ENCODE peak calls at places on chromosome 2, in nine cellular contexts. P is fibroblast of lung; X is right lobe of liver; D is left ventricle myocardium inferior; O is kidney epithelial cell; W is naive thymus-derived CD4-positive, alpha-beta T cell; N is astrocyte; R is NT2/D1; G is Peyer's patch. Y is an unnamed sample. For H3K36me3, the result is how much of the 10 kb centered on the place peaks cover.

GRCh38 chr2:176821350-176821749 is 391.2 kb upstream of the HNRNPA3 start:
- DNase-seq in P (no peak), X (no peak), D (no peak), O (no peak), W (no peak), N (no peak), R (no peak), G (no peak), Y (no peak)

GRCh38 chr2:172677363-172677762 is 58.3 kb upstream of the RAPGEF4 start:
- DNase-seq in P (peak), X (no peak), D (no peak), O (no peak), W (no peak), N (no peak), R (no peak), G (no peak), Y (no peak)

GRCh38 chr2:7881038-7881437 is 800.8 kb upstream of the ID2 start:
- DNase-seq in P (no peak), X (no peak), D (no peak), O (peak), W (no peak), N (peak), R (no peak), G (no peak), Y (no peak)

GRCh38 chr2:240401781-240402551 is 33.5 kb upstream of the GPC1 start:
- DNase-seq in P (no peak), X (peak), D (no peak), O (no peak), W (no peak), N (no peak), R (no peak), G (no peak), Y (no peak)

GRCh38 chr2:133652407-133652806 is 84.1 kb upstream of the NCKAP5 start:
- DNase-seq in P (peak), X (no peak), D (no peak), O (no peak), W (no peak), N (peak), R (no peak), G (no peak), Y (no peak)

GRCh38 chr2:11344956-11345671 is 678 bp upstream of the ROCK2 start:
- DNase-seq in P (peak), X (peak), D (peak), O (no peak), W (peak), N (peak), R (peak), G (peak), Y (peak)

GRCh38 chr2:195322324-195322723 is 334.7 kb upstream of the SLC39A10 start:
- DNase-seq in P (no peak), X (no peak), D (no peak), O (no peak), W (no peak), N (peak), R (no peak), G (no peak), Y (no peak)

GRCh38 chr2:241258505-241259160 is 56.8 kb downstream of the HDLBP start:
- DNase-seq in P (no peak), X (no peak), D (no peak), O (no peak), W (no peak), N (no peak), R (no peak), G (no peak), Y (no peak)

GRCh38 chr2:237299897-237300296 is 114.1 kb downstream of the COL6A3 start:
- DNase-seq in P (peak), X (no peak), D (no peak), O (peak), W (no peak), N (peak), R (no peak), G (no peak), Y (no peak)

GRCh38 chr2:17818235-17818634 is 2.0 kb downstream of the MSGN1 start:
- DNase-seq in P (no peak), X (no peak), D (no peak), O (no peak), W (no peak), N (no peak), R (no peak), G (no peak), Y (no peak)

GRCh38 chr2:205509655-205510054 is 172.6 kb upstream of the NRP2 start:
- DNase-seq in P (no peak), X (no peak), D (no peak), O (no peak), W (no peak), N (no peak), R (no peak), G (no peak), Y (no peak)

GRCh38 chr2:816278-816677 is 134.4 kb upstream of the SNTG2 start:
- DNase-seq in P (no peak), X (no peak), D (no peak), O (no peak), W (no peak), N (no peak), R (no peak), G (no peak), Y (no peak)

GRCh38 chr2:142582317-142582716 is 295.1 kb upstream of the KYNU start:
- DNase-seq in P (no peak), X (no peak), D (no peak), O (no peak), W (no peak), N (no peak), R (no peak), G (no peak), Y (no peak)

GRCh38 chr2:177393381-177393780 is 808 bp downstream of the AGPS start:
- DNase-seq in P (no peak), X (no peak), D (no peak), O (no peak), W (peak), N (no peak), R (no peak), G (no peak), Y (no peak)

GRCh38 chr2:127455566-127456493 is 37.6 kb downstream of the PROC start:
- DNase-seq in P (no peak), X (no peak), D (no peak), O (no peak), W (no peak), N (no peak), R (peak), G (no peak), Y (no peak)

GRCh38 chr2:74417763-74418162 is 3.7 kb downstream of the C2orf81 start:
- DNase-seq in P (no peak), X (no peak), D (no peak), O (no peak), W (no peak), N (no peak), R (no peak), G (no peak), Y (no peak)

GRCh38 chr2:176643711-176644110 is 374.5 kb downstream of the MTX2 start:
- DNase-seq in P (no peak), X (no peak), D (no peak), O (no peak), W (no peak), N (peak), R (no peak), G (no peak), Y (no peak)

GRCh38 chr2:219675206-219675605 is 47.8 kb downstream of the SLC4A3 start:
- DNase-seq in P (no peak), X (no peak), D (no peak), O (no peak), W (no peak), N (no peak), R (no peak), G (no peak), Y (no peak)

GRCh38 chr2:213129311-213129710 is 22.1 kb downstream of the IKZF2 start:
- DNase-seq in P (no peak), X (no peak), D (no peak), O (no peak), W (no peak), N (no peak), R (no peak), G (no peak), Y (no peak)

GRCh38 chr2:186130678-186131511 is 355.2 kb upstream of the ZC3H15 start:
- DNase-seq in P (no peak), X (no peak), D (no peak), O (no peak), W (no peak), N (peak), R (no peak), G (no peak), Y (no peak)

GRCh38 chr2:68715353-68716041 is 19.1 kb upstream of the ARHGAP25 start:
- DNase-seq in P (peak), X (peak), D (no peak), O (no peak), W (no peak), N (peak), R (peak), G (peak), Y (no peak)

GRCh38 chr2:189164732-189165131 is 14.8 kb downstream of the COL5A2 start:
- DNase-seq in P (peak), X (no peak), D (no peak), O (no peak), W (no peak), N (peak), R (no peak), G (no peak), Y (no peak)

GRCh38 chr2:240929364-240930095 is 23.4 kb downstream of the CROCC2 start:
- DNase-seq in P (no peak), X (no peak), D (no peak), O (no peak), W (no peak), N (no peak), R (no peak), G (no peak), Y (no peak)

GRCh38 chr2:28370355-28370754 is 22.3 kb upstream of the FOSL2 start:
- DNase-seq in P (no peak), X (no peak), D (no peak), O (no peak), W (no peak), N (no peak), R (no peak), G (no peak), Y (no peak)

GRCh38 chr2:180017764-180018163 is 10.7 kb upstream of the CWC22 start:
- DNase-seq in P (peak), X (no peak), D (no peak), O (no peak), W (no peak), N (peak), R (no peak), G (no peak), Y (no peak)

GRCh38 chr2:204000446-204000845 is 63.9 kb downstream of the ICOS start:
- DNase-seq in P (no peak), X (no peak), D (no peak), O (no peak), W (peak), N (no peak), R (no peak), G (no peak), Y (no peak)

GRCh38 chr2:40646642-40647041 is 194.8 kb upstream of the SLC8A1 start:
- DNase-seq in P (no peak), X (no peak), D (no peak), O (no peak), W (no peak), N (no peak), R (no peak), G (no peak), Y (no peak)

GRCh38 chr2:135635212-135635835 is 104.0 kb downstream of the R3HDM1 start:
- DNase-seq in P (no peak), X (no peak), D (no peak), O (no peak), W (no peak), N (no peak), R (no peak), G (no peak), Y (no peak)

GRCh38 chr2:135638825-135639224 is 102.8 kb upstream of the UBXN4 start:
- DNase-seq in P (no peak), X (no peak), D (no peak), O (no peak), W (no peak), N (no peak), R (no peak), G (no peak), Y (no peak)

GRCh38 chr2:135641156-135642068 is 100.2 kb upstream of the UBXN4 start:
- DNase-seq in P (no peak), X (no peak), D (no peak), O (no peak), W (no peak), N (no peak), R (no peak), G (no peak), Y (no peak)

GRCh38 chr2:135636982-135637381 is 104.7 kb upstream of the UBXN4 start:
- DNase-seq in P (no peak), X (no peak), D (no peak), O (no peak), W (no peak), N (no peak), R (no peak), G (no peak), Y (no peak)

DNA sequence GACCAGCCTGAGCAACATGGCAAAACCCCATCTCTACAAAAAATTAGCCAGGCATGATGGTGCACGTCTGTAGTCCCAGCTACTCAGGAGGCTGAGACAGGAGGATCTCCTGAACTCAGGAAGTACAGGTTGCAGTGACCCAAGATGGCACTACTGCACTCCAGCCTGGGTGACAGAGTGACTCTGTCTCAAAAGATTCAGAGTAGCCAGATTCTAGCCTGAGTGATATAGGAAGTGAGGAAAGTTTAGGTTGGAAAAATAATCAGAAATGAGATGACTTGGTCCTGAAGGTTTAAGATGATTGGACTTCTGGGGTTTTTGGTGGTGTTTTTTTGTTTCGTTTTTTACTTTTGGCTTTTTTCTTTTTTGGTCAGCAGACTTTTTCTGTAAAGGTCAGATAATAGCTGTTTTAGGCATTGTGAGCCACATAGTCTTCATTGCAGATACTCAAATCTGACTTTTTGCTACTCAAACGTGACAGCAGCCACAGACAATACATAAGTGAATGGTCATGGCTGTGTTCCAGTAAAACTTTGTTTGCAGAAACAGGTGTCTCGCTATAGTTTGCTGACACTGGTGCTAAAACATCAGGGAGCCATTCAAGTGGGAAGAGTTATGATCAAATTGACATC is 104.1 kb upstream of the UBXN4 start:
- DNase-seq in P (no peak), X (no peak), D (no peak), O (no peak), W (no peak), N (no peak), R (no peak), G (no peak), Y (no peak)
- H3K36me3 ChIP-seq in P (under half), X (under half), D (half or more), O (under half), W (under half), N (under half), R (half or more), G (under half), Y (under half)

GRCh38 chr2:217156801-217157200 is 296.9 kb upstream of the TNP1 start:
- DNase-seq in P (no peak), X (no peak), D (no peak), O (no peak), W (no peak), N (no peak), R (no peak), G (no peak), Y (no peak)
- H3K36me3 ChIP-seq in P (under half), X (under half), D (under half), O (under half), W (under half), N (under half), R (under half), G (under half), Y (under half)

GRCh38 chr2:235831755-235832154 is 336.4 kb downstream of the GBX2 start:
- DNase-seq in P (no peak), X (no peak), D (no peak), O (no peak), W (no peak), N (no peak), R (no peak), G (no peak), Y (no peak)
- H3K36me3 ChIP-seq in P (under half), X (under half), D (under half), O (under half), W (under half), N (under half), R (under half), G (under half), Y (under half)

GRCh38 chr2:223722226-223722625 is 115.2 kb downstream of the AP1S3 start:
- DNase-seq in P (no peak), X (no peak), D (no peak), O (no peak), W (no peak), N (no peak), R (no peak), G (no peak), Y (no peak)
- H3K36me3 ChIP-seq in P (under half), X (under half), D (under half), O (under half), W (under half), N (under half), R (under half), G (under half), Y (under half)

GRCh38 chr2:233838251-233838650 is 16.1 kb downstream of the HJURP start:
- DNase-seq in P (no peak), X (no peak), D (no peak), O (no peak), W (no peak), N (no peak), R (no peak), G (peak), Y (no peak)

GRCh38 chr2:233838726-233839446 is 15.4 kb downstream of the HJURP start:
- DNase-seq in P (no peak), X (no peak), D (no peak), O (no peak), W (no peak), N (no peak), R (no peak), G (peak), Y (no peak)

GRCh38 chr2:233836359-233836758 is 18.0 kb downstream of the HJURP start:
- DNase-seq in P (no peak), X (no peak), D (no peak), O (no peak), W (no peak), N (no peak), R (no peak), G (no peak), Y (no peak)

GRCh38 chr2:233839447-233839820 is 14.9 kb downstream of the HJURP start:
- DNase-seq in P (no peak), X (no peak), D (no peak), O (no peak), W (no peak), N (no peak), R (no peak), G (peak), Y (no peak)

GRCh38 chr2:233837694-233838229 is 16.6 kb downstream of the HJURP start:
- DNase-seq in P (no peak), X (no peak), D (no peak), O (no peak), W (no peak), N (no peak), R (no peak), G (peak), Y (no peak)
- H3K36me3 ChIP-seq in P (under half), X (under half), D (under half), O (under half), W (under half), N (under half), R (half or more), G (under half), Y (under half)

GRCh38 chr2:97918818-97919217 is 76.9 kb downstream of the TMEM131 start:
- DNase-seq in P (no peak), X (no peak), D (no peak), O (no peak), W (no peak), N (no peak), R (no peak), G (no peak), Y (no peak)
- H3K36me3 ChIP-seq in P (under half), X (under half), D (under half), O (under half), W (under half), N (under half), R (under half), G (under half), Y (under half)

DNA sequence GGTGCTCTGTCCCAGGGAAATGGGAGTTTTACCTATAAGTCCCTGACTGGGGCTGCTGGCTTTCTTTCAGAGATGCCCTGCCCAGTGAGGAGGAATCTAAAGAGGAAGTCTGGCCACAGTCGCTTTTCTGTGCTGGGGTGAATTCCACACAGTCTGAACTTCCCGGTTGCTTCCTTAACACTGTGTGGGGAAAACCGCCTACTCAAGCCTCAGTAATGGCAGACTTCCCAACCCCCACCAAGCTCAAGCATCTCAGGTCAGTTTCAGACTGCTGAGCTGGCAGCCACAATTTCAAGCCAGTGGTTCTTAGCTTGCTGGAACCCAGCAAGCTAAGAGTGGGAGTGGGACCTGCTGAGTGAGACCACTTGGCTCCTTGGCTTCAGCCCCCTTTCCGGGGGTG is 54.9 kb downstream of the NUP35 start:
- DNase-seq in P (no peak), X (no peak), D (no peak), O (no peak), W (no peak), N (peak), R (no peak), G (no peak), Y (no peak)
- H3K36me3 ChIP-seq in P (under half), X (under half), D (under half), O (under half), W (under half), N (under half), R (under half), G (under half), Y (under half)

GRCh38 chr2:165815299-165815698 is 21.3 kb upstream of the GALNT3 start:
- DNase-seq in P (no peak), X (no peak), D (no peak), O (no peak), W (no peak), N (no peak), R (no peak), G (no peak), Y (no peak)
- H3K36me3 ChIP-seq in P (under half), X (under half), D (under half), O (under half), W (under half), N (under half), R (under half), G (under half), Y (under half)

GRCh38 chr2:85961053-85961452 is 72.3 kb upstream of the ST3GAL5 start:
- DNase-seq in P (no peak), X (no peak), D (no peak), O (no peak), W (no peak), N (no peak), R (no peak), G (no peak), Y (no peak)
- H3K36me3 ChIP-seq in P (under half), X (under half), D (under half), O (under half), W (under half), N (under half), R (under half), G (under half), Y (under half)

DNA sequence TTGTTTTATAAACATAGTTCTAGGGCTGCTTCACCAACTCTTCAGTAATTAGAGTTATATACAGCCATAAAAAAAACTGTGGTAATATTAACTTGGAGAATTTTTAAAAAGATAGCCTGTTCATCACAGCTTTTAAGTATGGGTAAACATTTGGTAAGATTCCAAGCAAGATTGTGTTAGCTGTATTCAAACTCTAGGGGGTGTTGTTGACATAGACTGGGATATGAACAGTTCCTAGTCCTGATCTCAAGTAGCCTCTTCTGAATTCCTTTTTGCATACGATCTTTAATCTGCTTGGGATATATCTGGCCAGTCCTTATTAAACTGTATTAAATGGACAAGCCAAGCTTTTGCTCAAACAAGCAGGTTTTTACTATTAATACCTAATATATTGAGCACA is 13.4 kb downstream of the NOP58 start:
- DNase-seq in P (peak), X (no peak), D (no peak), O (no peak), W (no peak), N (peak), R (no peak), G (no peak), Y (no peak)
- H3K36me3 ChIP-seq in P (under half), X (under half), D (under half), O (under half), W (under half), N (under half), R (half or more), G (under half), Y (half or more)

Y was measured in CD4-positive, CD25-positive, alpha-beta regulatory T cell.